ENCODE peak calls at places on chromosomes 1 and 21, in five cellular contexts. One of them, this sample, is unnamed.

GRCh38 chr21:35437941-35438340 is 388.8 kb upstream of the RUNX1 start:
- DNase-seq in neuronal stem cell: no peak
- DNase-seq in H1: no peak
- DNase-seq in trophoblast cell: no peak
- DNase-seq in mesenchymal stem cell: no peak
- DNase-seq in this sample: no peak

GRCh38 chr1:235015291-235015990 is 113.2 kb downstream of the TOMM20 start:
- DNase-seq in neuronal stem cell: no peak
- DNase-seq in H1: no peak
- DNase-seq in trophoblast cell: no peak
- DNase-seq in mesenchymal stem cell: no peak
- DNase-seq in this sample: no peak

GRCh38 chr1:185595835-185596667 is 138.1 kb upstream of the HMCN1 start:
- DNase-seq in neuronal stem cell: peak
- DNase-seq in H1: peak
- DNase-seq in trophoblast cell: peak
- DNase-seq in mesenchymal stem cell: peak
- DNase-seq in this sample: peak

GRCh38 chr1:184075040-184076029 is 23.8 kb downstream of the TSEN15 start:
- DNase-seq in neuronal stem cell: no peak
- DNase-seq in H1: no peak
- DNase-seq in trophoblast cell: peak
- DNase-seq in mesenchymal stem cell: peak
- DNase-seq in this sample: no peak

GRCh38 chr1:187721216-187721615 is 892.5 kb downstream of the PLA2G4A start:
- DNase-seq in neuronal stem cell: no peak
- DNase-seq in H1: no peak
- DNase-seq in trophoblast cell: no peak
- DNase-seq in mesenchymal stem cell: no peak
- DNase-seq in this sample: no peak

GRCh38 chr1:222387020-222387816 is 160.7 kb downstream of the HHIPL2 start:
- DNase-seq in neuronal stem cell: peak
- DNase-seq in H1: peak
- DNase-seq in trophoblast cell: peak
- DNase-seq in mesenchymal stem cell: no peak
- DNase-seq in this sample: peak

GRCh38 chr1:163914785-163915413 is 593.1 kb downstream of the NUF2 start:
- DNase-seq in neuronal stem cell: no peak
- DNase-seq in H1: no peak
- DNase-seq in trophoblast cell: no peak
- DNase-seq in mesenchymal stem cell: no peak
- DNase-seq in this sample: no peak

GRCh38 chr1:37240897-37241296 is 206.6 kb upstream of the GRIK3 start:
- DNase-seq in neuronal stem cell: no peak
- DNase-seq in H1: no peak
- DNase-seq in trophoblast cell: no peak
- DNase-seq in mesenchymal stem cell: no peak
- DNase-seq in this sample: no peak

GRCh38 chr1:80533178-80533577 is 1267.6 kb upstream of the ADGRL2 start:
- DNase-seq in neuronal stem cell: no peak
- DNase-seq in H1: no peak
- DNase-seq in trophoblast cell: no peak
- DNase-seq in mesenchymal stem cell: no peak
- DNase-seq in this sample: no peak

GRCh38 chr1:54819733-54820132 is 18.6 kb upstream of the TTC22 start:
- DNase-seq in neuronal stem cell: no peak
- DNase-seq in H1: no peak
- DNase-seq in trophoblast cell: no peak
- DNase-seq in mesenchymal stem cell: no peak
- DNase-seq in this sample: no peak

GRCh38 chr1:54826226-54826816 is 25.2 kb upstream of the TTC22 start:
- DNase-seq in neuronal stem cell: no peak
- DNase-seq in H1: no peak
- DNase-seq in trophoblast cell: no peak
- DNase-seq in mesenchymal stem cell: no peak
- DNase-seq in this sample: no peak

GRCh38 chr1:54819195-54819536 is 18.0 kb upstream of the TTC22 start:
- DNase-seq in neuronal stem cell: no peak
- DNase-seq in H1: peak
- DNase-seq in trophoblast cell: no peak
- DNase-seq in mesenchymal stem cell: no peak
- DNase-seq in this sample: no peak

GRCh38 chr1:54825696-54826095 is 24.6 kb upstream of the TTC22 start:
- DNase-seq in neuronal stem cell: no peak
- DNase-seq in H1: no peak
- DNase-seq in trophoblast cell: no peak
- DNase-seq in mesenchymal stem cell: no peak
- DNase-seq in this sample: no peak

DNA sequence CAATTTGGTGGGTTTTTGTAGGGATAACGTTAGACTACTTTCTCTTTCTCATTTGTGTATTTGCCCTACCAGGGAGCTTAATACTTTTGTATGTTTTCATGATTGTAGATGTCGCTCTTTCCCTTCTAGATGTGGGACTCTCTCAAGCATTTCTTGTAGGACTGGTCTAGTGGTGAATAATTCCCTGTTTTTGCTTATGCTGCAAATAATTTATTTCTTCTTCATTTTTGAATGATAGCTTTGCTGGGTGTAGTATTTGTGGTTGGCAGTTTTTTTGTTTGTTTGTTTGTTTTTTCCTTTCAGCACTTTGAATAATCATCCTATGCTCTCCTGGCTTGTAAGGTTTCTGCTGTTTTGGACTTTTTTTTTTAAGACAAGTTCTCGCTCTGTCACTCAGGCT is 22.5 kb upstream of the TTC22 start:
- DNase-seq in neuronal stem cell: no peak
- DNase-seq in H1: no peak
- DNase-seq in trophoblast cell: no peak
- DNase-seq in mesenchymal stem cell: no peak
- DNase-seq in this sample: no peak
- H3K27ac ChIP-seq in neuronal stem cell: no peak
- H3K27ac ChIP-seq in H1: no peak
- H3K27ac ChIP-seq in trophoblast cell: no peak
- H3K27ac ChIP-seq in mesenchymal stem cell: no peak
- H3K27ac ChIP-seq in this sample: no peak

DNA sequence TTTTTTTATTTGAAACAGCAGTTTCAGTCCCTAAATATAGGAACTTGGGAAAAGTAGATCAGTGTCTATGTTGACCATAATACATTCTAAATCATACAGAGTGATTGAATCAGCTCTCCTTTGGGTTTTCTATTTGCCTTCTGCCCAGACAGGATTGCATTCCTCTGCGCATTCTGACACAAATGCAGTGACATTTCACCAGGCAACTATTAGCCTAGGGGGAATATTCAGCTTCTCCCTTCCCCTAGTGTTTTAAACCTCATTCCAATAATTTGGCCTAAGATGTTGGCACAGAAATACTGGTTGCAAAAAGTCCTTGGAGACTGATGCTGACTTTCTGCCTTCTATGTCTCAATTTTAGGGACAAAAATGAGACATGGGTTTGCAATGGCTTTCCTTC is 172.8 kb downstream of the PTGER3 start:
- DNase-seq in neuronal stem cell: no peak
- DNase-seq in H1: no peak
- DNase-seq in trophoblast cell: peak
- DNase-seq in mesenchymal stem cell: no peak
- DNase-seq in this sample: no peak
- H2BK12ac ChIP-seq in neuronal stem cell: no peak
- H2BK12ac ChIP-seq in H1: no peak
- H2BK12ac ChIP-seq in trophoblast cell: no peak
- H2BK12ac ChIP-seq in mesenchymal stem cell: no peak
- H2BK12ac ChIP-seq in this sample: no peak

GRCh38 chr1:61337981-61338848 is 255.9 kb downstream of the NFIA start:
- DNase-seq in neuronal stem cell: peak
- DNase-seq in H1: no peak
- DNase-seq in trophoblast cell: peak
- DNase-seq in mesenchymal stem cell: peak
- DNase-seq in this sample: peak
- H3K27ac ChIP-seq in neuronal stem cell: peak
- H3K27ac ChIP-seq in H1: no peak
- H3K27ac ChIP-seq in trophoblast cell: no peak
- H3K27ac ChIP-seq in mesenchymal stem cell: peak
- H3K27ac ChIP-seq in this sample: no peak

GRCh38 chr1:77668924-77669449 is 13.5 kb downstream of the ZZZ3 start:
- DNase-seq in neuronal stem cell: no peak
- DNase-seq in H1: no peak
- DNase-seq in trophoblast cell: no peak
- DNase-seq in mesenchymal stem cell: peak
- DNase-seq in this sample: no peak
- H2BK12ac ChIP-seq in neuronal stem cell: no peak
- H2BK12ac ChIP-seq in H1: no peak
- H2BK12ac ChIP-seq in trophoblast cell: no peak
- H2BK12ac ChIP-seq in mesenchymal stem cell: no peak
- H2BK12ac ChIP-seq in this sample: no peak